ENCODE peak calls at places on chromosome 6, in five cellular contexts. One of them, this sample, is unnamed.

GRCh38 chr6:43793875-43794242 is 23.8 kb downstream of the VEGFA start:
- DNase-seq in psoas muscle: no peak
- DNase-seq in GM20000: no peak
- DNase-seq in BE2C: no peak
- DNase-seq in A549: no peak
- DNase-seq in this sample: no peak

GRCh38 chr6:21941926-21942325 is 348.4 kb downstream of the SOX4 start:
- DNase-seq in psoas muscle: no peak
- DNase-seq in GM20000: no peak
- DNase-seq in BE2C: no peak
- DNase-seq in A549: no peak
- DNase-seq in this sample: no peak

GRCh38 chr6:32218167-32218566 is 5.7 kb downstream of the NOTCH4 start:
- DNase-seq in GM20000: no peak
- DNase-seq in A549: no peak
- DNase-seq in psoas muscle: no peak
- DNase-seq in BE2C: no peak
- DNase-seq in this sample: no peak

GRCh38 chr6:167470101-167470835 is 145.4 kb downstream of the TTLL2 start:
- DNase-seq in BE2C: peak; percentile 20
- DNase-seq in GM20000: no peak
- DNase-seq in A549: no peak
- DNase-seq in psoas muscle: no peak
- DNase-seq in this sample: no peak

GRCh38 chr6:583116-583515 is 73.8 kb downstream of the HUS1B start:
- DNase-seq in psoas muscle: no peak
- DNase-seq in BE2C: no peak
- DNase-seq in GM20000: no peak
- DNase-seq in A549: no peak
- DNase-seq in this sample: no peak

GRCh38 chr6:46741910-46742309 is 4.8 kb upstream of the ANKRD66 start:
- DNase-seq in GM20000: no peak
- DNase-seq in A549: no peak
- DNase-seq in psoas muscle: no peak
- DNase-seq in BE2C: no peak
- DNase-seq in this sample: no peak

GRCh38 chr6:53985361-53985760 is 125.9 kb upstream of the MLIP start:
- DNase-seq in GM20000: no peak
- DNase-seq in BE2C: no peak
- DNase-seq in A549: no peak
- DNase-seq in psoas muscle: no peak
- DNase-seq in this sample: no peak

GRCh38 chr6:132715204-132715603 is 1.3 kb upstream of the VNN1 start:
- DNase-seq in GM20000: no peak
- DNase-seq in psoas muscle: no peak
- DNase-seq in A549: peak; percentile 57
- DNase-seq in BE2C: peak; percentile 43
- DNase-seq in this sample: peak; percentile 71

GRCh38 chr6:37418727-37419126 is 14.3 kb upstream of the CMTR1 start:
- DNase-seq in psoas muscle: no peak
- DNase-seq in GM20000: no peak
- DNase-seq in A549: no peak
- DNase-seq in BE2C: no peak
- DNase-seq in this sample: no peak
- TF ChIP-seq CTCF in psoas muscle: no peak
- TF ChIP-seq CTCF in GM20000: no peak
- TF ChIP-seq CTCF in A549: no peak
- TF ChIP-seq CTCF in BE2C: no peak
- TF ChIP-seq CTCF in this sample: no peak

GRCh38 chr6:26571592-26572296 is 25.0 kb upstream of the ABT1 start:
- DNase-seq in BE2C: peak; percentile 69
- DNase-seq in psoas muscle: no peak
- DNase-seq in A549: no peak
- DNase-seq in GM20000: no peak
- DNase-seq in this sample: peak; percentile 90

GRCh38 chr6:26570027-26570809 is 26.5 kb upstream of the ABT1 start:
- DNase-seq in BE2C: no peak
- DNase-seq in GM20000: no peak
- DNase-seq in A549: no peak
- DNase-seq in psoas muscle: no peak
- DNase-seq in this sample: no peak

GRCh38 chr6:26569433-26569764 is 27.4 kb upstream of the ABT1 start:
- DNase-seq in BE2C: no peak
- DNase-seq in psoas muscle: no peak
- DNase-seq in A549: no peak
- DNase-seq in GM20000: no peak
- DNase-seq in this sample: no peak

GRCh38 chr6:26563488-26563887 is 25.3 kb downstream of the HMGN4 start:
- DNase-seq in BE2C: no peak
- DNase-seq in psoas muscle: no peak
- DNase-seq in A549: no peak
- DNase-seq in GM20000: no peak
- DNase-seq in this sample: no peak

GRCh38 chr6:26568601-26569432 is 27.9 kb upstream of the ABT1 start:
- DNase-seq in BE2C: peak; percentile 81
- DNase-seq in GM20000: peak; percentile 82
- DNase-seq in A549: no peak
- DNase-seq in psoas muscle: peak; percentile 87
- DNase-seq in this sample: peak; percentile 75
- TF ChIP-seq CTCF in BE2C: peak; percentile 44
- TF ChIP-seq CTCF in GM20000: peak; percentile 31
- TF ChIP-seq CTCF in A549: peak; percentile 41
- TF ChIP-seq CTCF in psoas muscle: no peak
- TF ChIP-seq CTCF in this sample: peak; percentile 42

GRCh38 chr6:14787677-14788076 is 458.2 kb upstream of the JARID2 start:
- DNase-seq in A549: no peak
- DNase-seq in BE2C: no peak
- DNase-seq in GM20000: no peak
- DNase-seq in psoas muscle: no peak
- DNase-seq in this sample: no peak
- TF ChIP-seq CTCF in A549: no peak
- TF ChIP-seq CTCF in BE2C: no peak
- TF ChIP-seq CTCF in GM20000: no peak
- TF ChIP-seq CTCF in psoas muscle: no peak
- TF ChIP-seq CTCF in this sample: peak; percentile 27

DNA sequence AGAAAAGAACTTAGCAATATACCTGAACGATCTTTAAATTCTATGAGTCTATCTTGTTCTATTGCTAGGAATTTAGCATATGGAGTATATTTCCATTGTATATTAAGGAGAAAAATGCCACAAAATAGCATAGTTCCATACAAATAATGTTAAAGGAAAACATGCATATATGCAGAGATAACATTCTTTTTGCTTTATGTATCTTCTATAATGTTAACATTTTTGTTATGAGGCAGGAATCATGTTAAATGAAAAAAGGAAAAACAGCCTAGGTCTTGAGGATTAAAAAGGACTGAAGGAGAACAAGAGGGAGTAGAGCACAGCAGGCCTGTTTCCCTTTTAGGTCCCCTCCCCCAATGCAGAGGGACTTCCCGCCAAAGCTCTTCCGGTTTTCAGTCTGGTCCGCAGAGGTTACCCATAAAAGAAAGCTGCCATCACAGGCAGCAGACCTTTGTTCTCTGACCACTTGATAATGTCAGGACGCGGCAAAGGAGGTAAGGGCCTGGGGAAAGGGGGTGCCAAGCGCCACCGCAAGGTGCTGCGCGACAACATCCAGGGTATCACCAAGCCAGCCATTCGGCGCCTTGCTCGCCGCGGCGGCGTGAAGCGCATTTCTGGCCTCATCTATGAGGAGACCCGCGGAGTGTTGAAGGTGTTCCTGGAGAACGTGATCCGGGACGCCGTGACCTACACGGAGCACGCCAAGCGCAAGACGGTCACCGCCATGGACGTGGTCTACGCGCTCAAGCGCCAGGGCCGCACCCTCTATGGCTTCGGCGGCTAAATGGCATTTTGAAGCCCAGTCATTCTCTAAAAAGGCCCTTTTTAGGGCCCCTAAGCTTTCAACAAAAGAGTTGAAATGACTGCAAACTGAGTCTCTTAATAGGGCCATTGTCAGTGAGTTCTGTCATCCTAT is 108.4 kb upstream of the PRSS16 start:
- DNase-seq in GM20000: peak; percentile 51
- DNase-seq in psoas muscle: no peak
- DNase-seq in A549: no peak
- DNase-seq in BE2C: peak; percentile 80
- DNase-seq in this sample: peak; percentile 21
- TF ChIP-seq CTCF in GM20000: no peak
- TF ChIP-seq CTCF in psoas muscle: no peak
- TF ChIP-seq CTCF in A549: no peak
- TF ChIP-seq CTCF in BE2C: no peak
- TF ChIP-seq CTCF in this sample: no peak

GRCh38 chr6:89239338-89239737 is 22.2 kb upstream of the GABRR1 start:
- DNase-seq in GM20000: peak; percentile 55
- DNase-seq in A549: no peak
- DNase-seq in BE2C: no peak
- DNase-seq in psoas muscle: no peak
- DNase-seq in this sample: no peak
- TF ChIP-seq CTCF in GM20000: no peak
- TF ChIP-seq CTCF in A549: no peak
- TF ChIP-seq CTCF in BE2C: peak; percentile 40
- TF ChIP-seq CTCF in psoas muscle: peak; percentile 23
- TF ChIP-seq CTCF in this sample: peak; percentile 60

GRCh38 chr6:80523531-80523970 is 417.1 kb downstream of the BCKDHB start:
- DNase-seq in psoas muscle: peak; percentile 16
- DNase-seq in GM20000: no peak
- DNase-seq in A549: no peak
- DNase-seq in BE2C: no peak
- DNase-seq in this sample: no peak
- TF ChIP-seq CTCF in psoas muscle: peak; percentile 35
- TF ChIP-seq CTCF in GM20000: no peak
- TF ChIP-seq CTCF in A549: no peak
- TF ChIP-seq CTCF in BE2C: peak; percentile 11
- TF ChIP-seq CTCF in this sample: no peak